ENCODE peak calls at places on chromosomes 12 and 14, in nine cellular contexts. One of them, this sample, is unnamed.
A peak's percentile ranks its signal among the peaks of the same experiment; 100 is the strongest.

GRCh38 chr14:51554339-51554920 is 97.3 kb upstream of the FRMD6 start:
- DNase-seq in H9: no peak
- DNase-seq in fibroblast of lung: peak; percentile 66
- DNase-seq in PC-3: peak; percentile 98
- DNase-seq in endodermal cell: no peak
- DNase-seq in GM23248: peak; percentile 85
- DNase-seq in HepG2: no peak
- DNase-seq in H1: no peak
- DNase-seq in kidney: no peak
- DNase-seq in this sample: peak; percentile 96

GRCh38 chr12:124814741-124815613 is 48.7 kb downstream of the SCARB1 start:
- DNase-seq in H9: no peak
- DNase-seq in fibroblast of lung: peak; percentile 18
- DNase-seq in PC-3: no peak
- DNase-seq in endodermal cell: no peak
- DNase-seq in GM23248: no peak
- DNase-seq in HepG2: no peak
- DNase-seq in H1: no peak
- DNase-seq in kidney: no peak
- DNase-seq in this sample: no peak

GRCh38 chr14:66503532-66503931 is 4.4 kb upstream of the GPHN start:
- DNase-seq in H9: no peak
- DNase-seq in fibroblast of lung: peak; percentile 63
- DNase-seq in PC-3: no peak
- DNase-seq in endodermal cell: no peak
- DNase-seq in GM23248: no peak
- DNase-seq in HepG2: no peak
- DNase-seq in H1: no peak
- DNase-seq in kidney: no peak
- DNase-seq in this sample: peak; percentile 89

GRCh38 chr14:87343641-87344040 is 649.3 kb downstream of the GALC start:
- DNase-seq in H9: no peak
- DNase-seq in fibroblast of lung: no peak
- DNase-seq in PC-3: no peak
- DNase-seq in endodermal cell: no peak
- DNase-seq in GM23248: no peak
- DNase-seq in HepG2: no peak
- DNase-seq in H1: no peak
- DNase-seq in kidney: no peak
- DNase-seq in this sample: no peak

GRCh38 chr12:13198921-13199320 is 2.4 kb downstream of the EMP1 start:
- DNase-seq in H9: no peak
- DNase-seq in fibroblast of lung: peak; percentile 60
- DNase-seq in PC-3: no peak
- DNase-seq in endodermal cell: no peak
- DNase-seq in GM23248: peak; percentile 84
- DNase-seq in HepG2: no peak
- DNase-seq in H1: no peak
- DNase-seq in kidney: no peak
- DNase-seq in this sample: no peak

GRCh38 chr12:119181944-119182343 is 3.2 kb downstream of the HSPB8 start:
- DNase-seq in H9: no peak
- DNase-seq in fibroblast of lung: no peak
- DNase-seq in PC-3: no peak
- DNase-seq in endodermal cell: no peak
- DNase-seq in GM23248: no peak
- DNase-seq in HepG2: no peak
- DNase-seq in H1: no peak
- DNase-seq in kidney: no peak
- DNase-seq in this sample: no peak

GRCh38 chr14:103293465-103293864 is 40.6 kb upstream of the EIF5 start:
- DNase-seq in H9: no peak
- DNase-seq in fibroblast of lung: no peak
- DNase-seq in PC-3: no peak
- DNase-seq in endodermal cell: no peak
- DNase-seq in GM23248: no peak
- DNase-seq in HepG2: no peak
- DNase-seq in H1: no peak
- DNase-seq in kidney: no peak
- DNase-seq in this sample: no peak

GRCh38 chr12:66329941-66330340 is 27.6 kb downstream of the HELB start:
- DNase-seq in H9: no peak
- DNase-seq in fibroblast of lung: no peak
- DNase-seq in PC-3: no peak
- DNase-seq in endodermal cell: no peak
- DNase-seq in GM23248: peak; percentile 22
- DNase-seq in HepG2: no peak
- DNase-seq in H1: no peak
- DNase-seq in kidney: no peak
- DNase-seq in this sample: peak; percentile 74

GRCh38 chr12:57005980-57006808 is at the start of gene ZBTB39:
- DNase-seq in H9: peak; percentile 75
- DNase-seq in fibroblast of lung: peak; percentile 45
- DNase-seq in PC-3: peak; percentile 64
- DNase-seq in endodermal cell: peak; percentile 92
- DNase-seq in GM23248: peak; percentile 82
- DNase-seq in HepG2: peak; percentile 20
- DNase-seq in H1: peak; percentile 81
- DNase-seq in kidney: peak; percentile 85
- DNase-seq in this sample: peak; percentile 13

GRCh38 chr14:102255401-102256190 is 49.4 kb downstream of the MOK start:
- DNase-seq in H9: no peak
- DNase-seq in fibroblast of lung: peak; percentile 86
- DNase-seq in PC-3: no peak
- DNase-seq in endodermal cell: no peak
- DNase-seq in GM23248: peak; percentile 74
- DNase-seq in HepG2: no peak
- DNase-seq in H1: no peak
- DNase-seq in kidney: no peak
- DNase-seq in this sample: peak; percentile 74

GRCh38 chr12:30909088-30909688 is 17.4 kb upstream of the TSPAN11 start:
- DNase-seq in H9: no peak
- DNase-seq in fibroblast of lung: no peak
- DNase-seq in PC-3: no peak
- DNase-seq in endodermal cell: no peak
- DNase-seq in GM23248: peak; percentile 24
- DNase-seq in HepG2: no peak
- DNase-seq in H1: no peak
- DNase-seq in kidney: no peak
- DNase-seq in this sample: no peak

GRCh38 chr14:61558271-61558670 is 137.0 kb upstream of the HIF1A start:
- DNase-seq in H9: no peak
- DNase-seq in fibroblast of lung: no peak
- DNase-seq in PC-3: no peak
- DNase-seq in endodermal cell: no peak
- DNase-seq in GM23248: no peak
- DNase-seq in HepG2: no peak
- DNase-seq in H1: no peak
- DNase-seq in kidney: no peak
- DNase-seq in this sample: no peak

GRCh38 chr12:95220726-95221125 is 3.1 kb downstream of the VEZT start:
- DNase-seq in H9: no peak
- DNase-seq in fibroblast of lung: no peak
- DNase-seq in PC-3: peak; percentile 51
- DNase-seq in endodermal cell: no peak
- DNase-seq in GM23248: no peak
- DNase-seq in HepG2: no peak
- DNase-seq in H1: no peak
- DNase-seq in kidney: no peak
- DNase-seq in this sample: no peak

GRCh38 chr12:26686438-26686837 is 146.6 kb downstream of the ITPR2 start:
- DNase-seq in H9: no peak
- DNase-seq in fibroblast of lung: no peak
- DNase-seq in PC-3: no peak
- DNase-seq in endodermal cell: no peak
- DNase-seq in GM23248: no peak
- DNase-seq in HepG2: no peak
- DNase-seq in H1: no peak
- DNase-seq in kidney: no peak
- DNase-seq in this sample: no peak

GRCh38 chr12:130715996-130716917 is at the start of gene RIMBP2:
- DNase-seq in H9: peak; percentile 83
- DNase-seq in fibroblast of lung: peak; percentile 16
- DNase-seq in PC-3: no peak
- DNase-seq in endodermal cell: peak; percentile 91
- DNase-seq in GM23248: peak; percentile 39
- DNase-seq in HepG2: no peak
- DNase-seq in H1: peak; percentile 61
- DNase-seq in kidney: peak; percentile 83
- DNase-seq in this sample: peak; percentile 34

GRCh38 chr14:53193193-53193592 is 40.1 kb upstream of the DDHD1 start:
- DNase-seq in H9: no peak
- DNase-seq in fibroblast of lung: peak; percentile 18
- DNase-seq in PC-3: peak; percentile 23
- DNase-seq in endodermal cell: no peak
- DNase-seq in GM23248: peak; percentile 38
- DNase-seq in HepG2: no peak
- DNase-seq in H1: no peak
- DNase-seq in kidney: no peak
- DNase-seq in this sample: peak; percentile 72

GRCh38 chr12:64679487-64679983 is 69.2 kb downstream of the RASSF3 start:
- DNase-seq in H9: no peak
- DNase-seq in fibroblast of lung: peak; percentile 84
- DNase-seq in PC-3: peak; percentile 90
- DNase-seq in endodermal cell: no peak
- DNase-seq in GM23248: peak; percentile 88
- DNase-seq in HepG2: no peak
- DNase-seq in H1: no peak
- DNase-seq in kidney: peak; percentile 83
- DNase-seq in this sample: peak; percentile 74
- H3K9ac ChIP-seq in H9: no peak overlapping the region
- H3K9ac ChIP-seq in fibroblast of lung: no peak overlapping the region
- H3K9ac ChIP-seq in PC-3: peak overlapping the region; percentile 65
- H3K9ac ChIP-seq in endodermal cell: no peak overlapping the region
- H3K9ac ChIP-seq in GM23248: peak overlapping the region; percentile 73
- H3K9ac ChIP-seq in HepG2: no peak overlapping the region
- H3K9ac ChIP-seq in H1: no peak overlapping the region
- H3K9ac ChIP-seq in kidney: no peak overlapping the region
- H3K9ac ChIP-seq in this sample: peak overlapping the region; percentile 49

DNA sequence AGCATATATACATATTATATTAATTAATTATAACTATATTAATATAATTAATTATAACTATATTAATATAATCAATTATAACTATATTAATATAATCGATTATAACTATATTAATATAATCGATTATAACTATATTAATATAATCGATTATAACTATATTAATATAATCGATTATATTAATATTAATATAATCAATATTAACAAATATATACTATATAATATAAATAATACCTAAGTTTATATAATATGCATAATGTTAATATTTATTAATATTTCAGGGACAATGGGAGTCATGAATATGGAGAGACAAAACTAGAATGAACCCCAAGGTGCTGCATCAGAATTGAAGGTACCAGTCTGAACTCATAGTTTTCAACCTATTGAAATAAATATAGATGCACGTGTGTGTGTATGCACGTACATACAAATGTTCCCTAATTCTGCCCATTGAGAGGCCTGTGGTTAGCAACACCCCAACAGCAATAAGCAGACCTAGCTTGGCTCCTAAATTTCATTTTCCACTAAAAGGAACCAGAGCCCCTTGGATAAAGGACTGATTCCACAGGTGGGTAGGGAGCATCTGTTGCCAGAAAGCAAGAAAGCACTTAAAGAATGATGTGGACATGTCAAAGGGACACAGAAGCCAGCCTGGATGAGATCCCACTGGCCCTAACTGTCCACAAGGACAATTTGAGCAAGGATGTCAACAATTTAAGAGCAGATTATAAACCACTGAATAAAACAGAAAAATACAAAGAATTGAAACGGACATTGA is 21.3 kb downstream of the SSH1 start:
- DNase-seq in H9: no peak
- DNase-seq in fibroblast of lung: no peak
- DNase-seq in PC-3: no peak
- DNase-seq in endodermal cell: no peak
- DNase-seq in GM23248: no peak
- DNase-seq in HepG2: no peak
- DNase-seq in H1: no peak
- DNase-seq in kidney: no peak
- DNase-seq in this sample: no peak
- H3K9ac ChIP-seq in H9: no peak overlapping the region
- H3K9ac ChIP-seq in fibroblast of lung: no peak overlapping the region
- H3K9ac ChIP-seq in PC-3: no peak overlapping the region
- H3K9ac ChIP-seq in endodermal cell: no peak overlapping the region
- H3K9ac ChIP-seq in GM23248: no peak overlapping the region
- H3K9ac ChIP-seq in HepG2: no peak overlapping the region
- H3K9ac ChIP-seq in H1: no peak overlapping the region
- H3K9ac ChIP-seq in kidney: no peak overlapping the region
- H3K9ac ChIP-seq in this sample: peak overlapping the region; percentile 33

DNA sequence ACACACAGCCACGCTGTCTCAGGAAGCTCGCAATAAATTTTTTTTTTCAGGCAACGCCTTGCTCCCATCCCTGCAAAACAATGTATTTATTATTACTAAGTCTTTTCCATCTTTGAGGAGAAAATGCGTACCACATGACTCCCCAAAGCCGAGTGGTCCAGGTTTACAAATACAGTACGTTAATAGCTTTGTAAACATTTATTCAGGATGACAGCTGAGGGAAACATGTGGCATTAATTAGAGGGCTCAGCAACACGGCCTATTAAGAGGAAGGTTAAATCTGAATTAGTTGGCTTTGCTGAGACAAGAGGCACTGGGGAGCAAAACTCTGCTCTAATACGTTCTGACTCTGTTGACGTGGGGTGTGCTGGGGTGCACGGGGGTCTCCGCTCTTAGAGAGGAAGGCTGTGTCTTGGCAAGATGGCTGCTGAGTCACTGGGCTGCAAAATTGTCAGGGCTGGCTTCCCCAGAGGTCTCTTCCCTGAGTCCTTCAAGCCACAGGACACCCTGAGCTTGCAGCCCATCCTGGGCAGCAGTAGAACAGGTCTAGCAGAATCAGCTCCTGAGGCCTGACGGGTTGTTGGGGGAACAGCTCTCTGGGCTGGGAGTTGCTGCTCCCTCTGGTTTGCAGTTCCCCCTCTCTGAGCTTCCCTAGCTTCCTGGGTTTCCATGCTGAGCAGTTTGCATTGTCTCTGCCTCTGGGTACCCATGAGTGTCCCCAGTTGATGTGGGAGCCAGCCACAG is 185.3 kb upstream of the TBX3 start:
- DNase-seq in H9: peak; percentile 66
- DNase-seq in fibroblast of lung: peak; percentile 84
- DNase-seq in PC-3: peak; percentile 42
- DNase-seq in endodermal cell: peak; percentile 80
- DNase-seq in GM23248: peak; percentile 72
- DNase-seq in HepG2: no peak
- DNase-seq in H1: no peak
- DNase-seq in kidney: no peak
- DNase-seq in this sample: peak; percentile 6
- H3K9ac ChIP-seq in H9: no peak overlapping the region
- H3K9ac ChIP-seq in fibroblast of lung: no peak overlapping the region
- H3K9ac ChIP-seq in PC-3: no peak overlapping the region
- H3K9ac ChIP-seq in endodermal cell: no peak overlapping the region
- H3K9ac ChIP-seq in GM23248: no peak overlapping the region
- H3K9ac ChIP-seq in HepG2: no peak overlapping the region
- H3K9ac ChIP-seq in H1: no peak overlapping the region
- H3K9ac ChIP-seq in kidney: no peak overlapping the region
- H3K9ac ChIP-seq in this sample: no peak overlapping the region

DNA sequence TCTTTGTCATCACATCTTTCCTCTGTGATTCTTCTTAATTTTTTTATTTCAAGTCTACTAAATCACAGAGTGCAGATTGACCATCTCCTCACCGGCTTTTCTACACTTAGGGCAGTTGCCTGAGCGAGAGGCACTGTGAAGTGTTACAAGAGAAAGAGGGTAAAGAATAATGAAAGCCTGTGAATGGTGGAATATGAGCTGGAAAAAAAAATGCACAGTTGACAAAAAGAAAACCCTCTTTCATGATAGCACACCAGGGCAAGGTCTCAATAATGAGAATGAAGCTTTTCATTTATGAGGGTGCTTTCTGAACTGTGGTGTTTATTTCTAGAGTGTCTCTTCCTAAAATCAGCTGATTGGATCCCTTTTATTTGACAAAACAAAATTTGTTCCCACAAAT is 106.2 kb upstream of the PDE3A start:
- DNase-seq in H9: no peak
- DNase-seq in fibroblast of lung: no peak
- DNase-seq in PC-3: no peak
- DNase-seq in endodermal cell: no peak
- DNase-seq in GM23248: no peak
- DNase-seq in HepG2: no peak
- DNase-seq in H1: no peak
- DNase-seq in kidney: no peak
- DNase-seq in this sample: no peak
- H3K9ac ChIP-seq in H9: no peak overlapping the region
- H3K9ac ChIP-seq in fibroblast of lung: no peak overlapping the region
- H3K9ac ChIP-seq in PC-3: no peak overlapping the region
- H3K9ac ChIP-seq in endodermal cell: no peak overlapping the region
- H3K9ac ChIP-seq in GM23248: no peak overlapping the region
- H3K9ac ChIP-seq in HepG2: no peak overlapping the region
- H3K9ac ChIP-seq in H1: no peak overlapping the region
- H3K9ac ChIP-seq in kidney: no peak overlapping the region
- H3K9ac ChIP-seq in this sample: no peak overlapping the region